ENCODE peak calls at places on chromosome 2, in seven cellular contexts. Z, N, K, I, U, X and R are unnamed samples.

GRCh38 chr2:115194623-115195022 is 752.2 kb downstream of the DPP10 start:
- DNase-seq in Z (no peak), N (no peak), K (no peak), I (no peak), U (no peak), X (no peak), R (no peak)

GRCh38 chr2:70995227-70995729 is 605 bp upstream of the TEX261 start:
- DNase-seq in Z (no peak), N (no peak), K (peak; percentile 76), I (no peak), U (peak; percentile 72), X (peak; percentile 37), R (peak; percentile 63)

GRCh38 chr2:99636432-99637034 is 146.7 kb upstream of the REV1 start:
- DNase-seq in Z (no peak), N (peak; percentile 71), K (no peak), I (no peak), U (peak; percentile 91), X (no peak), R (no peak)

GRCh38 chr2:15730545-15731212 is 139.0 kb downstream of the DDX1 start:
- DNase-seq in Z (no peak), N (peak; percentile 90), K (no peak), I (no peak), U (peak; percentile 91), X (peak; percentile 94), R (peak; percentile 86)

GRCh38 chr2:200618590-200619021 is 32.8 kb downstream of the AOX1 start:
- DNase-seq in Z (no peak), N (no peak), K (no peak), I (no peak), U (peak; percentile 31), X (no peak), R (no peak)

GRCh38 chr2:190829642-190830041 is 51.0 kb upstream of the GLS start:
- DNase-seq in Z (no peak), N (no peak), K (no peak), I (no peak), U (no peak), X (no peak), R (no peak)

GRCh38 chr2:98484652-98485452 is 40.2 kb downstream of the INPP4A start:
- DNase-seq in Z (no peak), N (no peak), K (no peak), I (no peak), U (no peak), X (no peak), R (peak; percentile 15)

GRCh38 chr2:74893332-74893731 is 59.4 kb downstream of the HK2 start:
- DNase-seq in Z (no peak), N (no peak), K (no peak), I (no peak), U (no peak), X (no peak), R (no peak)

GRCh38 chr2:172398444-172398843 is 28.9 kb upstream of the ITGA6 start:
- DNase-seq in Z (no peak), N (no peak), K (peak; percentile 36), I (no peak), U (no peak), X (peak; percentile 34), R (no peak)

GRCh38 chr2:66427219-66427768 is 7.6 kb upstream of the MEIS1 start:
- DNase-seq in Z (no peak), N (no peak), K (peak; percentile 42), I (no peak), U (no peak), X (no peak), R (no peak)

GRCh38 chr2:26457241-26457666 is 20.7 kb downstream of the OTOF start:
- DNase-seq in Z (peak; percentile 45), N (peak; percentile 48), K (no peak), I (no peak), U (no peak), X (no peak), R (no peak)

GRCh38 chr2:101440127-101440738 is 34.7 kb downstream of the RFX8 start:
- DNase-seq in Z (no peak), N (no peak), K (no peak), I (no peak), U (peak; percentile 56), X (peak; percentile 63), R (no peak)

GRCh38 chr2:1586251-1586945 is 157.9 kb downstream of the PXDN start:
- DNase-seq in Z (no peak), N (no peak), K (no peak), I (no peak), U (no peak), X (no peak), R (no peak)

DNA sequence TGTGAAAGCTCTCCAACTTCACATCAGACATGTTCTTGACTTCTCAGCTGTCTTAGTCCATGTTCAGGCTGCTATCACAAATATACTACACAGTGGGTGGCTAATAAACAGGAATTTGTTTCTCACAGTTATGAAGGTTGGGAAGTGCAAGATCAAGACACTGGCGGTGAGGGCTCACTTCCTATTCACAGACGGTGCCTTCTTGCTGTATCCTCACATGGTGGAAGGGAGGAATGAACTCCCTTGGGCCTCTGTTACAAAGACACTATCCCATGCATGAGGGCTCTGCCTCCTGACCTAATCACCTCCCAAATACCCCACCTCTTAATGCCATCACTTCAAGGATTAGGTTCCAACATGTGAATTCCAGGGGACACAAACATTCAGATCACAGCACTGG is 9.7 kb downstream of the UXS1 start:
- DNase-seq in Z (no peak), N (no peak), K (no peak), I (no peak), U (no peak), X (no peak), R (no peak)
- TF ChIP-seq POLR2AphosphoS5 in Z (no peak), N (no peak), K (no peak), I (no peak), U (no peak), X (no peak), R (no peak)

DNA sequence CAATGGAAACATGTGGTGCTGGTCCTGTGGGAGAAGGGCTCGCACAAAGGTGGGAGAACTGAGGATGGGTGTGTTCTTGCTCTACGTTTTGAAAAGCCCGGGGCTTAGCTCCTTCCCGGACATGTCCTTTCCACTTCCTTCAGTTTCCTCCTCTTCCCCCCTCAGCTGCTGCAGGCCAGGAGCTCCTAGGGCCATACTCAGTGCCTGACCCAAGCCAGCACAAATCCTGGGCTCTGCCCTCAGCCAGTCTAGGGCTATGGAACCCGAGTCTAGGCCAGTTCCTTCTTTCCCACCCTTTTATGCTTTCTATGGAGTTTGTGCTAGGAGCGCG is 1.4 kb upstream of the SIX2 start:
- DNase-seq in Z (no peak), N (no peak), K (no peak), I (no peak), U (no peak), X (no peak), R (no peak)
- TF ChIP-seq POLR2AphosphoS5 in Z (no peak), N (no peak), K (no peak), I (no peak), U (no peak), X (no peak), R (no peak)

GRCh38 chr2:138019289-138019688 is 55.0 kb downstream of the HNMT start:
- DNase-seq in Z (no peak), N (no peak), K (no peak), I (no peak), U (no peak), X (no peak), R (no peak)
- TF ChIP-seq POLR2AphosphoS5 in Z (no peak), N (no peak), K (no peak), I (no peak), U (no peak), X (no peak), R (no peak)

GRCh38 chr2:8023241-8023640 is 658.6 kb upstream of the ID2 start:
- DNase-seq in Z (no peak), N (no peak), K (no peak), I (peak; percentile 26), U (no peak), X (no peak), R (no peak)
- TF ChIP-seq POLR2AphosphoS5 in Z (no peak), N (no peak), K (no peak), I (no peak), U (no peak), X (no peak), R (no peak)

GRCh38 chr2:9308186-9308955 is 101.8 kb downstream of the ASAP2 start:
- DNase-seq in Z (no peak), N (no peak), K (no peak), I (no peak), U (no peak), X (no peak), R (no peak)

GRCh38 chr2:9311488-9311887 is 104.9 kb downstream of the ASAP2 start:
- DNase-seq in Z (no peak), N (no peak), K (no peak), I (no peak), U (peak; percentile 85), X (no peak), R (no peak)

GRCh38 chr2:9310827-9311226 is 104.2 kb downstream of the ASAP2 start:
- DNase-seq in Z (no peak), N (no peak), K (no peak), I (no peak), U (no peak), X (no peak), R (no peak)

GRCh38 chr2:9309147-9309546 is 102.5 kb downstream of the ASAP2 start:
- DNase-seq in Z (no peak), N (no peak), K (no peak), I (no peak), U (no peak), X (no peak), R (no peak)

GRCh38 chr2:9310390-9310789 is 103.8 kb downstream of the ASAP2 start:
- DNase-seq in Z (no peak), N (no peak), K (no peak), I (no peak), U (peak; percentile 49), X (peak; percentile 55), R (no peak)
- TF ChIP-seq POLR2AphosphoS5 in Z (no peak), N (peak; percentile 30), K (no peak), I (no peak), U (peak; percentile 43), X (no peak), R (no peak)

GRCh38 chr2:46984034-46984433 is 68.4 kb upstream of the MCFD2 start:
- DNase-seq in Z (no peak), N (no peak), K (no peak), I (no peak), U (no peak), X (no peak), R (no peak)
- TF ChIP-seq POLR2AphosphoS5 in Z (no peak), N (no peak), K (no peak), I (no peak), U (no peak), X (no peak), R (no peak)